ENCODE peak calls at places on chromosomes 2 and 18, in eight cellular contexts. Z is breast epithelium; N is HepG2; E is GM23338; Y is CD4-positive, CD25-positive, alpha-beta regulatory T cell; Q is RWPE2; V is thyroid gland; I is adrenal gland. M is an unnamed sample.

GRCh38 chr2:152715854-152716428 is 1.3 kb downstream of the PRPF40A start:
- DNase-seq in Z (no peak), N (peak), E (peak), Y (no peak), Q (no peak), V (no peak), I (no peak), M (peak)

GRCh38 chr2:70132244-70133126 is 45.2 kb downstream of the PCBP1 start:
- DNase-seq in Z (no peak), N (peak), E (no peak), Y (peak), Q (no peak), V (peak), I (peak), M (peak)

GRCh38 chr2:159792036-159792435 is 6.0 kb downstream of the CD302 start:
- DNase-seq in Z (no peak), N (no peak), E (no peak), Y (no peak), Q (no peak), V (no peak), I (no peak), M (no peak)

GRCh38 chr2:239302083-239302807 is 98.6 kb downstream of the HDAC4 start:
- DNase-seq in Z (no peak), N (no peak), E (no peak), Y (no peak), Q (no peak), V (no peak), I (peak), M (no peak)

GRCh38 chr18:32324173-32324572 is 134.3 kb downstream of the MEP1B start:
- DNase-seq in Z (no peak), N (no peak), E (no peak), Y (no peak), Q (no peak), V (no peak), I (no peak), M (no peak)

GRCh38 chr18:36337679-36338419 is 40.3 kb downstream of the FHOD3 start:
- DNase-seq in Z (no peak), N (peak), E (no peak), Y (no peak), Q (no peak), V (no peak), I (no peak), M (no peak)

GRCh38 chr2:175003875-175004729 is 1.1 kb downstream of the CHN1 start:
- DNase-seq in Z (no peak), N (no peak), E (peak), Y (no peak), Q (no peak), V (no peak), I (peak), M (no peak)

GRCh38 chr2:152874955-152875354 is 156.5 kb downstream of the ARL6IP6 start:
- DNase-seq in Z (no peak), N (no peak), E (no peak), Y (no peak), Q (no peak), V (no peak), I (no peak), M (no peak)

GRCh38 chr2:98569915-98570314 is 38.4 kb downstream of the COA5 start:
- DNase-seq in Z (no peak), N (no peak), E (no peak), Y (no peak), Q (no peak), V (no peak), I (no peak), M (no peak)

GRCh38 chr2:46504685-46505559 is 25.6 kb downstream of the TMEM247 start:
- DNase-seq in Z (no peak), N (no peak), E (no peak), Y (no peak), Q (no peak), V (no peak), I (peak), M (no peak)

GRCh38 chr2:27622921-27623384 is 5.9 kb downstream of the CCDC121 start:
- DNase-seq in Z (no peak), N (no peak), E (peak), Y (no peak), Q (no peak), V (no peak), I (no peak), M (no peak)

GRCh38 chr18:2180586-2180985 is 390.7 kb downstream of the METTL4 start:
- DNase-seq in Z (no peak), N (no peak), E (no peak), Y (no peak), Q (no peak), V (no peak), I (no peak), M (no peak)

GRCh38 chr18:9568186-9568585 is 46.2 kb downstream of the PPP4R1 start:
- DNase-seq in Z (no peak), N (no peak), E (no peak), Y (no peak), Q (no peak), V (no peak), I (no peak), M (peak)

GRCh38 chr2:62184499-62185045 is 11.3 kb upstream of the B3GNT2 start:
- DNase-seq in Z (no peak), N (no peak), E (no peak), Y (no peak), Q (no peak), V (no peak), I (no peak), M (no peak)

GRCh38 chr2:48508461-48509124 is 21.4 kb upstream of the STON1 start:
- DNase-seq in Z (no peak), N (peak), E (peak), Y (no peak), Q (no peak), V (no peak), I (peak), M (no peak)

GRCh38 chr18:28147674-28148171 is 29.2 kb downstream of the CDH2 start:
- DNase-seq in Z (no peak), N (peak), E (no peak), Y (no peak), Q (no peak), V (peak), I (no peak), M (no peak)

GRCh38 chr2:161843936-161844335 is 219.7 kb downstream of the SLC4A10 start:
- DNase-seq in Z (no peak), N (no peak), E (no peak), Y (no peak), Q (no peak), V (no peak), I (no peak), M (no peak)

GRCh38 chr2:7825591-7826312 is 856.1 kb upstream of the ID2 start:
- DNase-seq in Z (no peak), N (peak), E (no peak), Y (no peak), Q (peak), V (peak), I (no peak), M (no peak)

GRCh38 chr2:127050803-127051115 is 56.2 kb downstream of the BIN1 start:
- DNase-seq in Z (peak), N (no peak), E (no peak), Y (no peak), Q (no peak), V (no peak), I (peak), M (no peak)

GRCh38 chr2:95323347-95324155 is 26.4 kb downstream of the KCNIP3 start:
- DNase-seq in Z (no peak), N (peak), E (peak), Y (no peak), Q (no peak), V (peak), I (no peak), M (peak)

GRCh38 chr2:20400787-20401494 is 45.9 kb upstream of the RHOB start:
- DNase-seq in Z (peak), N (no peak), E (no peak), Y (no peak), Q (no peak), V (no peak), I (peak), M (no peak)

GRCh38 chr2:196464311-196464710 is 175.2 kb upstream of the CCDC150 start:
- DNase-seq in Z (no peak), N (no peak), E (no peak), Y (no peak), Q (no peak), V (no peak), I (no peak), M (no peak)

GRCh38 chr2:159169187-159169586 is 117.3 kb downstream of the WDSUB1 start:
- DNase-seq in Z (no peak), N (no peak), E (no peak), Y (no peak), Q (no peak), V (no peak), I (no peak), M (no peak)

GRCh38 chr18:11689972-11690570 is 1.0 kb downstream of the GNAL start:
- DNase-seq in Z (no peak), N (no peak), E (no peak), Y (no peak), Q (no peak), V (no peak), I (no peak), M (peak)

DNA sequence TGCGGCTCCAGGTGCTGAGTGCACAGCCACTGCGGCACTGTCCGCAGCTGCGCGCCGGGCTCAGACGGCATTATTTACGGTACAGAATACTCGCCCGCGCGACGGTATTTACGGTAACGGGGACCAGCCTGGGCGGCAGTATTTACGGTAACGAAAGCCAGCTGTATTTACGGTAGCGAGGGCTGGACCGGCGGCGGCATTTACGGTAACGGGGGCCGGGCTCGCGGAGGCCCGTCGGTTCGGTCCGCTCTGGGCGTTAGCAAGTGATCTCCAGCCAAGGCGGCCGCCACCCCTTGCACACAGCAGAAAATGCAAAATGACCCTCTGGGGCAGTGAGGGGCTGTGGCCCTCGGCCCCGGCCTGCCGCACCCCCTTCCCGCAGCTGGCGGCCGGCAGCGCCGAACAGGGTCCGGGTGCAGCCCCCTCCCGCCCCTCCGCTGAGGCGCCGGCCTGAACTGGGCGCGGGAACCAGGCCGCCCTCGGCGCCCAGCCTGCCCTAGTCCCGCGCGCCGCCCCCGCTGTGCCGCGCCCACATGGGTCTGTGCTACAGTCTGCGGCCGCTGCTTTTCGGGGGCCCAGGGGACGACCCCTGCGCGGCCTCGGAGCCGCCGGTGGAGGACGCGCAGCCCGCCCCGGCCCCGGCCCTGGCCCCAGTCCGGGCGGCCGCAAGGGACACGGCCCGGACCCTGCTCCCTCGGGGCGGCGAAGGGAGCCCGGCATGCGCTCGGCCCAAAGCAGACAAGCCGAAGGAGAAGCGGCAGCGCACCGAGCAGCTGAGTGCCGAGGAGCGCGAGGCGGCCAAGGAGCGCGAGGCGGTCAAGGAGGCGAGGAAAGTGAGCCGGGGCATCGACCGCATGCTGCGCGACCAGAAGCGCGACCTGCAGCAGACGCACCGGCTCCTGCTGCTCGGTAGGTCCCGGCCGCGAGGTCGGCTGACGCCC is at the start of gene GNAL:
- DNase-seq in Z (peak), N (peak), E (peak), Y (peak), Q (no peak), V (peak), I (peak), M (peak)
- H3K4me3 ChIP-seq in Z (peak), N (peak), E (peak), Y (no peak), Q (peak), V (no peak), I (peak), M (no peak)

GRCh38 chr2:201259216-201259615 is 1.1 kb upstream of the CASP8 start:
- DNase-seq in Z (no peak), N (no peak), E (no peak), Y (no peak), Q (no peak), V (no peak), I (no peak), M (no peak)

GRCh38 chr2:201261471-201261870 is 1.1 kb downstream of the CASP8 start:
- DNase-seq in Z (no peak), N (no peak), E (peak), Y (peak), Q (no peak), V (no peak), I (no peak), M (no peak)

GRCh38 chr2:201261911-201262310 is 1.6 kb downstream of the CASP8 start:
- DNase-seq in Z (no peak), N (no peak), E (no peak), Y (peak), Q (no peak), V (no peak), I (no peak), M (no peak)

GRCh38 chr2:201258666-201258999 is 1.7 kb upstream of the CASP8 start:
- DNase-seq in Z (no peak), N (no peak), E (peak), Y (no peak), Q (no peak), V (no peak), I (no peak), M (peak)

DNA sequence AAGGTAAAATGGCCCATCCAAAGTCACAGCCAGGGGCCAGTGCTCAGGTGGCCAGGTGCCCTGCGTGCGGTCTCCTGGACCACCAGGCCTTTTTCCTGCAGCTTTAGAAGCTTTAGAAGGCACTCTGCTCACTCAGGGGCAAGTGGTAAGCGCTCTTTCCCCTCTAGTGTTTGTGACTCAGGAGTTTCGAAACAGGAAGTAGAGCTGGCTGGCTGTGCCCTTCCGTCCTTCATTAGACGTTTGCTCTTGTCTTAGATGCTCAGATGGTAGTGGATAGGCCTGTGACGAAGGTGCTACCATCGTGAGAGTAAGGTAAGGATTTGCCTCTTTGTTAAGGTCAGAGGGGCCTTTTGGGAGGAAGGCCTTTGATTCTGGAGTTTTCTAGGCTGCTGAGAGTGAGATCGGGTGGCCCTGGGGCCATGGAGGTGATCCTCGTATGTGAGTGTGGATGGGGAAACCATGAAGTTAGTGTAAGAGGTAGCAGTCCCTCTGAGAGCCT is at the start of gene CASP8:
- DNase-seq in Z (no peak), N (peak), E (no peak), Y (peak), Q (no peak), V (no peak), I (peak), M (peak)
- H3K4me3 ChIP-seq in Z (peak), N (peak), E (no peak), Y (peak), Q (no peak), V (no peak), I (peak), M (peak)

DNA sequence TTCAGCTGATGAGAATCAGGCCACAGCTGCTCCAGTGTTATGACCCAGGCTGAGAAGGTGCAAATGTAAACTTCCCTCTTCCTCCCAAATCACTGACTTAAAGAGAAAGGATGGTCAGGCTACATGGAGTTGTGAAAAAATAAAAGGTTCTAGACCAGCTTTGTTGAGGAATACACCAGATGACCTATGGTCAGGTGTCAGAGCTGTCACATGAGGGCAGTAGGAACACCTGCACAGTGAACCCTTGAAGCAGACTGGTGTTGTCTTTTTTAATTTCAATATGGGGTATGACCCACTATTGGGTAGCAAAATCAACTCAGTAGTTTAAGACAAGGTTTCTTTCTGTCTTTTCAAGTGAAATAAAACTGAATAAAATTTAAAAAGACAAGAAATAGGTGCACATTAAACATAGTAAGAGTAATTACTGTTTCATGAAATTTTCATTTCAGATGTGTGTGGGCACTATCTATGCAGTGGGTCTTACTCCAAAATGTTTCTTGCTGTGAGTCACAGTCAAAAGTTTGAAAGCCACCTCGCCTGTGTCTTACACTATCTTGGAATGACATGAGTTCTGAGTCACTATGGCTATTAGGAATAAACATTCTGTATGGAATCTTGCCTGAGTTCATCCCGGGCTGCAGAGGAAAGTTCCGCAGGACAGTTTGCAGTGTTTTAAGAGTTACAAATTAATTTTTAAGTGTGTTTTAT is 83.6 kb downstream of the ACVR1 start:
- DNase-seq in Z (no peak), N (no peak), E (no peak), Y (no peak), Q (no peak), V (no peak), I (peak), M (no peak)
- H3K4me3 ChIP-seq in Z (no peak), N (no peak), E (no peak), Y (no peak), Q (no peak), V (no peak), I (no peak), M (no peak)

GRCh38 chr2:180359522-180360282 is 352.6 kb upstream of the CWC22 start:
- DNase-seq in Z (peak), N (no peak), E (peak), Y (no peak), Q (no peak), V (no peak), I (no peak), M (peak)
- H3K4me3 ChIP-seq in Z (no peak), N (no peak), E (no peak), Y (no peak), Q (no peak), V (no peak), I (no peak), M (no peak)